ENCODE peak calls at places on chromosome 12, in ten cellular contexts. One of them, this sample, is unnamed.

GRCh38 chr12:11743748-11744147 is 94.3 kb downstream of the ETV6 start:
- DNase-seq in activated T-helper 1 cell treated with anti-CD3 and anti-CD28 coated beads, Interleukin-2, amount 50 U/mL, for 16 hours: no peak
- DNase-seq in renal cortical epithelial cell: no peak
- DNase-seq in bronchial epithelial cell: peak
- DNase-seq in H54: no peak
- DNase-seq in stimulated activated CD4-positive, alpha-beta T cell treated with anti-CD3 and anti-CD28 coated beads, TNF-alpha, amount 100 ng/mL, for 48 hours: no peak
- DNase-seq in Caco-2: no peak
- DNase-seq in AG09319: no peak
- DNase-seq in breast epithelium: no peak
- DNase-seq in CD14-positive monocyte: no peak
- DNase-seq in this sample: no peak

GRCh38 chr12:132255642-132256041 is 73.7 kb downstream of the GALNT9 start:
- DNase-seq in activated T-helper 1 cell treated with anti-CD3 and anti-CD28 coated beads, Interleukin-2, amount 50 U/mL, for 16 hours: no peak
- DNase-seq in renal cortical epithelial cell: no peak
- DNase-seq in bronchial epithelial cell: no peak
- DNase-seq in H54: no peak
- DNase-seq in stimulated activated CD4-positive, alpha-beta T cell treated with anti-CD3 and anti-CD28 coated beads, TNF-alpha, amount 100 ng/mL, for 48 hours: no peak
- DNase-seq in Caco-2: no peak
- DNase-seq in AG09319: no peak
- DNase-seq in breast epithelium: no peak
- DNase-seq in CD14-positive monocyte: peak
- DNase-seq in this sample: no peak

GRCh38 chr12:4934651-4935050 is 24.9 kb downstream of the KCNA1 start:
- DNase-seq in activated T-helper 1 cell treated with anti-CD3 and anti-CD28 coated beads, Interleukin-2, amount 50 U/mL, for 16 hours: no peak
- DNase-seq in renal cortical epithelial cell: no peak
- DNase-seq in bronchial epithelial cell: peak
- DNase-seq in H54: no peak
- DNase-seq in stimulated activated CD4-positive, alpha-beta T cell treated with anti-CD3 and anti-CD28 coated beads, TNF-alpha, amount 100 ng/mL, for 48 hours: no peak
- DNase-seq in Caco-2: no peak
- DNase-seq in AG09319: no peak
- DNase-seq in breast epithelium: no peak
- DNase-seq in CD14-positive monocyte: no peak
- DNase-seq in this sample: no peak

GRCh38 chr12:52496590-52497071 is 3.6 kb upstream of the KRT6A start:
- DNase-seq in activated T-helper 1 cell treated with anti-CD3 and anti-CD28 coated beads, Interleukin-2, amount 50 U/mL, for 16 hours: no peak
- DNase-seq in renal cortical epithelial cell: peak
- DNase-seq in bronchial epithelial cell: peak
- DNase-seq in H54: peak
- DNase-seq in stimulated activated CD4-positive, alpha-beta T cell treated with anti-CD3 and anti-CD28 coated beads, TNF-alpha, amount 100 ng/mL, for 48 hours: no peak
- DNase-seq in Caco-2: peak
- DNase-seq in AG09319: no peak
- DNase-seq in breast epithelium: no peak
- DNase-seq in CD14-positive monocyte: no peak
- DNase-seq in this sample: peak

GRCh38 chr12:92735131-92735721 is 32.4 kb downstream of the PLEKHG7 start:
- DNase-seq in activated T-helper 1 cell treated with anti-CD3 and anti-CD28 coated beads, Interleukin-2, amount 50 U/mL, for 16 hours: no peak
- DNase-seq in renal cortical epithelial cell: peak
- DNase-seq in bronchial epithelial cell: peak
- DNase-seq in H54: no peak
- DNase-seq in stimulated activated CD4-positive, alpha-beta T cell treated with anti-CD3 and anti-CD28 coated beads, TNF-alpha, amount 100 ng/mL, for 48 hours: no peak
- DNase-seq in Caco-2: no peak
- DNase-seq in AG09319: peak
- DNase-seq in breast epithelium: no peak
- DNase-seq in CD14-positive monocyte: no peak
- DNase-seq in this sample: peak

GRCh38 chr12:48263617-48264016 is 60.5 kb upstream of the OR10AD1 start:
- DNase-seq in activated T-helper 1 cell treated with anti-CD3 and anti-CD28 coated beads, Interleukin-2, amount 50 U/mL, for 16 hours: no peak
- DNase-seq in renal cortical epithelial cell: no peak
- DNase-seq in bronchial epithelial cell: no peak
- DNase-seq in H54: no peak
- DNase-seq in stimulated activated CD4-positive, alpha-beta T cell treated with anti-CD3 and anti-CD28 coated beads, TNF-alpha, amount 100 ng/mL, for 48 hours: no peak
- DNase-seq in Caco-2: no peak
- DNase-seq in AG09319: no peak
- DNase-seq in breast epithelium: no peak
- DNase-seq in CD14-positive monocyte: no peak
- DNase-seq in this sample: no peak

GRCh38 chr12:120115692-120116442 is 686 bp downstream of the RAB35 start:
- DNase-seq in activated T-helper 1 cell treated with anti-CD3 and anti-CD28 coated beads, Interleukin-2, amount 50 U/mL, for 16 hours: no peak
- DNase-seq in renal cortical epithelial cell: no peak
- DNase-seq in bronchial epithelial cell: no peak
- DNase-seq in H54: peak
- DNase-seq in stimulated activated CD4-positive, alpha-beta T cell treated with anti-CD3 and anti-CD28 coated beads, TNF-alpha, amount 100 ng/mL, for 48 hours: no peak
- DNase-seq in Caco-2: peak
- DNase-seq in AG09319: no peak
- DNase-seq in breast epithelium: no peak
- DNase-seq in CD14-positive monocyte: no peak
- DNase-seq in this sample: peak

GRCh38 chr12:79883216-79883615 is 51.7 kb downstream of the PPP1R12A start:
- DNase-seq in activated T-helper 1 cell treated with anti-CD3 and anti-CD28 coated beads, Interleukin-2, amount 50 U/mL, for 16 hours: no peak
- DNase-seq in renal cortical epithelial cell: peak
- DNase-seq in bronchial epithelial cell: peak
- DNase-seq in H54: no peak
- DNase-seq in stimulated activated CD4-positive, alpha-beta T cell treated with anti-CD3 and anti-CD28 coated beads, TNF-alpha, amount 100 ng/mL, for 48 hours: no peak
- DNase-seq in Caco-2: no peak
- DNase-seq in AG09319: no peak
- DNase-seq in breast epithelium: no peak
- DNase-seq in CD14-positive monocyte: no peak
- DNase-seq in this sample: no peak

GRCh38 chr12:62924084-62924483 is 10.9 kb downstream of the PPM1H start:
- DNase-seq in activated T-helper 1 cell treated with anti-CD3 and anti-CD28 coated beads, Interleukin-2, amount 50 U/mL, for 16 hours: no peak
- DNase-seq in renal cortical epithelial cell: no peak
- DNase-seq in bronchial epithelial cell: no peak
- DNase-seq in H54: no peak
- DNase-seq in stimulated activated CD4-positive, alpha-beta T cell treated with anti-CD3 and anti-CD28 coated beads, TNF-alpha, amount 100 ng/mL, for 48 hours: no peak
- DNase-seq in Caco-2: no peak
- DNase-seq in AG09319: no peak
- DNase-seq in breast epithelium: no peak
- DNase-seq in CD14-positive monocyte: no peak
- DNase-seq in this sample: no peak

GRCh38 chr12:100293017-100293416 is 26.0 kb downstream of the SCYL2 start:
- DNase-seq in activated T-helper 1 cell treated with anti-CD3 and anti-CD28 coated beads, Interleukin-2, amount 50 U/mL, for 16 hours: no peak
- DNase-seq in renal cortical epithelial cell: no peak
- DNase-seq in bronchial epithelial cell: peak
- DNase-seq in H54: no peak
- DNase-seq in stimulated activated CD4-positive, alpha-beta T cell treated with anti-CD3 and anti-CD28 coated beads, TNF-alpha, amount 100 ng/mL, for 48 hours: no peak
- DNase-seq in Caco-2: no peak
- DNase-seq in AG09319: no peak
- DNase-seq in breast epithelium: no peak
- DNase-seq in CD14-positive monocyte: no peak
- DNase-seq in this sample: no peak

GRCh38 chr12:163406-163986 is 50.5 kb downstream of the SLC6A12 start:
- DNase-seq in activated T-helper 1 cell treated with anti-CD3 and anti-CD28 coated beads, Interleukin-2, amount 50 U/mL, for 16 hours: no peak
- DNase-seq in renal cortical epithelial cell: no peak
- DNase-seq in bronchial epithelial cell: no peak
- DNase-seq in H54: no peak
- DNase-seq in stimulated activated CD4-positive, alpha-beta T cell treated with anti-CD3 and anti-CD28 coated beads, TNF-alpha, amount 100 ng/mL, for 48 hours: no peak
- DNase-seq in Caco-2: no peak
- DNase-seq in AG09319: no peak
- DNase-seq in breast epithelium: no peak
- DNase-seq in CD14-positive monocyte: no peak
- DNase-seq in this sample: no peak

GRCh38 chr12:129531004-129531403 is 372.8 kb downstream of the TMEM132D start:
- DNase-seq in activated T-helper 1 cell treated with anti-CD3 and anti-CD28 coated beads, Interleukin-2, amount 50 U/mL, for 16 hours: no peak
- DNase-seq in renal cortical epithelial cell: no peak
- DNase-seq in bronchial epithelial cell: no peak
- DNase-seq in H54: no peak
- DNase-seq in stimulated activated CD4-positive, alpha-beta T cell treated with anti-CD3 and anti-CD28 coated beads, TNF-alpha, amount 100 ng/mL, for 48 hours: no peak
- DNase-seq in Caco-2: peak
- DNase-seq in AG09319: no peak
- DNase-seq in breast epithelium: no peak
- DNase-seq in CD14-positive monocyte: no peak
- DNase-seq in this sample: no peak

GRCh38 chr12:56286044-56286830 is 13.9 kb downstream of the CS start:
- DNase-seq in activated T-helper 1 cell treated with anti-CD3 and anti-CD28 coated beads, Interleukin-2, amount 50 U/mL, for 16 hours: no peak
- DNase-seq in renal cortical epithelial cell: peak
- DNase-seq in bronchial epithelial cell: no peak
- DNase-seq in H54: no peak
- DNase-seq in stimulated activated CD4-positive, alpha-beta T cell treated with anti-CD3 and anti-CD28 coated beads, TNF-alpha, amount 100 ng/mL, for 48 hours: no peak
- DNase-seq in Caco-2: no peak
- DNase-seq in AG09319: no peak
- DNase-seq in breast epithelium: no peak
- DNase-seq in CD14-positive monocyte: no peak
- DNase-seq in this sample: no peak

GRCh38 chr12:2335109-2335508 is 282.3 kb downstream of the CACNA1C start:
- DNase-seq in activated T-helper 1 cell treated with anti-CD3 and anti-CD28 coated beads, Interleukin-2, amount 50 U/mL, for 16 hours: no peak
- DNase-seq in renal cortical epithelial cell: peak
- DNase-seq in bronchial epithelial cell: no peak
- DNase-seq in H54: no peak
- DNase-seq in stimulated activated CD4-positive, alpha-beta T cell treated with anti-CD3 and anti-CD28 coated beads, TNF-alpha, amount 100 ng/mL, for 48 hours: no peak
- DNase-seq in Caco-2: no peak
- DNase-seq in AG09319: no peak
- DNase-seq in breast epithelium: no peak
- DNase-seq in CD14-positive monocyte: no peak
- DNase-seq in this sample: no peak

GRCh38 chr12:67520611-67521010 is 127.9 kb upstream of the DYRK2 start:
- DNase-seq in activated T-helper 1 cell treated with anti-CD3 and anti-CD28 coated beads, Interleukin-2, amount 50 U/mL, for 16 hours: no peak
- DNase-seq in renal cortical epithelial cell: no peak
- DNase-seq in bronchial epithelial cell: no peak
- DNase-seq in H54: no peak
- DNase-seq in stimulated activated CD4-positive, alpha-beta T cell treated with anti-CD3 and anti-CD28 coated beads, TNF-alpha, amount 100 ng/mL, for 48 hours: no peak
- DNase-seq in Caco-2: no peak
- DNase-seq in AG09319: no peak
- DNase-seq in breast epithelium: no peak
- DNase-seq in CD14-positive monocyte: no peak
- DNase-seq in this sample: no peak

GRCh38 chr12:125518074-125518473 is 452.8 kb downstream of the AACS start:
- DNase-seq in activated T-helper 1 cell treated with anti-CD3 and anti-CD28 coated beads, Interleukin-2, amount 50 U/mL, for 16 hours: no peak
- DNase-seq in renal cortical epithelial cell: no peak
- DNase-seq in bronchial epithelial cell: no peak
- DNase-seq in H54: no peak
- DNase-seq in stimulated activated CD4-positive, alpha-beta T cell treated with anti-CD3 and anti-CD28 coated beads, TNF-alpha, amount 100 ng/mL, for 48 hours: no peak
- DNase-seq in Caco-2: no peak
- DNase-seq in AG09319: no peak
- DNase-seq in breast epithelium: no peak
- DNase-seq in CD14-positive monocyte: no peak
- DNase-seq in this sample: no peak

GRCh38 chr12:94805749-94806148 is 155.4 kb upstream of the TMCC3 start:
- DNase-seq in activated T-helper 1 cell treated with anti-CD3 and anti-CD28 coated beads, Interleukin-2, amount 50 U/mL, for 16 hours: no peak
- DNase-seq in renal cortical epithelial cell: peak
- DNase-seq in bronchial epithelial cell: peak
- DNase-seq in H54: no peak
- DNase-seq in stimulated activated CD4-positive, alpha-beta T cell treated with anti-CD3 and anti-CD28 coated beads, TNF-alpha, amount 100 ng/mL, for 48 hours: no peak
- DNase-seq in Caco-2: no peak
- DNase-seq in AG09319: peak
- DNase-seq in breast epithelium: no peak
- DNase-seq in CD14-positive monocyte: no peak
- DNase-seq in this sample: no peak

GRCh38 chr12:124867389-124867930 is 3.8 kb upstream of the SCARB1 start:
- DNase-seq in activated T-helper 1 cell treated with anti-CD3 and anti-CD28 coated beads, Interleukin-2, amount 50 U/mL, for 16 hours: no peak
- DNase-seq in renal cortical epithelial cell: peak
- DNase-seq in bronchial epithelial cell: peak
- DNase-seq in H54: no peak
- DNase-seq in stimulated activated CD4-positive, alpha-beta T cell treated with anti-CD3 and anti-CD28 coated beads, TNF-alpha, amount 100 ng/mL, for 48 hours: no peak
- DNase-seq in Caco-2: no peak
- DNase-seq in AG09319: peak
- DNase-seq in breast epithelium: no peak
- DNase-seq in CD14-positive monocyte: no peak
- DNase-seq in this sample: peak

GRCh38 chr12:91732086-91732485 is 413.6 kb downstream of the BTG1 start:
- DNase-seq in activated T-helper 1 cell treated with anti-CD3 and anti-CD28 coated beads, Interleukin-2, amount 50 U/mL, for 16 hours: no peak
- DNase-seq in renal cortical epithelial cell: peak
- DNase-seq in bronchial epithelial cell: peak
- DNase-seq in H54: no peak
- DNase-seq in stimulated activated CD4-positive, alpha-beta T cell treated with anti-CD3 and anti-CD28 coated beads, TNF-alpha, amount 100 ng/mL, for 48 hours: no peak
- DNase-seq in Caco-2: no peak
- DNase-seq in AG09319: no peak
- DNase-seq in breast epithelium: no peak
- DNase-seq in CD14-positive monocyte: no peak
- DNase-seq in this sample: peak

GRCh38 chr12:94618995-94619695 is 31.2 kb downstream of the TMCC3 start:
- DNase-seq in activated T-helper 1 cell treated with anti-CD3 and anti-CD28 coated beads, Interleukin-2, amount 50 U/mL, for 16 hours: no peak
- DNase-seq in renal cortical epithelial cell: peak
- DNase-seq in bronchial epithelial cell: peak
- DNase-seq in H54: peak
- DNase-seq in stimulated activated CD4-positive, alpha-beta T cell treated with anti-CD3 and anti-CD28 coated beads, TNF-alpha, amount 100 ng/mL, for 48 hours: peak
- DNase-seq in Caco-2: no peak
- DNase-seq in AG09319: no peak
- DNase-seq in breast epithelium: no peak
- DNase-seq in CD14-positive monocyte: no peak
- DNase-seq in this sample: peak

GRCh38 chr12:29796823-29797263 is 13.1 kb upstream of the TMTC1 start:
- DNase-seq in activated T-helper 1 cell treated with anti-CD3 and anti-CD28 coated beads, Interleukin-2, amount 50 U/mL, for 16 hours: no peak
- DNase-seq in renal cortical epithelial cell: peak
- DNase-seq in bronchial epithelial cell: peak
- DNase-seq in H54: peak
- DNase-seq in stimulated activated CD4-positive, alpha-beta T cell treated with anti-CD3 and anti-CD28 coated beads, TNF-alpha, amount 100 ng/mL, for 48 hours: no peak
- DNase-seq in Caco-2: no peak
- DNase-seq in AG09319: peak
- DNase-seq in breast epithelium: peak
- DNase-seq in CD14-positive monocyte: no peak
- DNase-seq in this sample: peak

GRCh38 chr12:46915082-46915481 is 89.3 kb upstream of the SLC38A4 start:
- DNase-seq in activated T-helper 1 cell treated with anti-CD3 and anti-CD28 coated beads, Interleukin-2, amount 50 U/mL, for 16 hours: no peak
- DNase-seq in renal cortical epithelial cell: peak
- DNase-seq in bronchial epithelial cell: peak
- DNase-seq in H54: peak
- DNase-seq in stimulated activated CD4-positive, alpha-beta T cell treated with anti-CD3 and anti-CD28 coated beads, TNF-alpha, amount 100 ng/mL, for 48 hours: no peak
- DNase-seq in Caco-2: no peak
- DNase-seq in AG09319: peak
- DNase-seq in breast epithelium: peak
- DNase-seq in CD14-positive monocyte: no peak
- DNase-seq in this sample: peak

GRCh38 chr12:105100998-105101397 is 6.5 kb upstream of the WASHC4 start:
- DNase-seq in activated T-helper 1 cell treated with anti-CD3 and anti-CD28 coated beads, Interleukin-2, amount 50 U/mL, for 16 hours: no peak
- DNase-seq in renal cortical epithelial cell: peak
- DNase-seq in bronchial epithelial cell: peak
- DNase-seq in H54: no peak
- DNase-seq in stimulated activated CD4-positive, alpha-beta T cell treated with anti-CD3 and anti-CD28 coated beads, TNF-alpha, amount 100 ng/mL, for 48 hours: no peak
- DNase-seq in Caco-2: no peak
- DNase-seq in AG09319: no peak
- DNase-seq in breast epithelium: no peak
- DNase-seq in CD14-positive monocyte: no peak
- DNase-seq in this sample: peak

GRCh38 chr12:34391771-34392581 is 369.7 kb downstream of the ALG10 start:
- DNase-seq in activated T-helper 1 cell treated with anti-CD3 and anti-CD28 coated beads, Interleukin-2, amount 50 U/mL, for 16 hours: no peak
- DNase-seq in renal cortical epithelial cell: no peak
- DNase-seq in bronchial epithelial cell: no peak
- DNase-seq in H54: no peak
- DNase-seq in stimulated activated CD4-positive, alpha-beta T cell treated with anti-CD3 and anti-CD28 coated beads, TNF-alpha, amount 100 ng/mL, for 48 hours: no peak
- DNase-seq in Caco-2: peak
- DNase-seq in AG09319: no peak
- DNase-seq in breast epithelium: no peak
- DNase-seq in CD14-positive monocyte: peak
- DNase-seq in this sample: no peak

GRCh38 chr12:83476006-83476405 is 789.3 kb downstream of the TMTC2 start:
- DNase-seq in activated T-helper 1 cell treated with anti-CD3 and anti-CD28 coated beads, Interleukin-2, amount 50 U/mL, for 16 hours: no peak
- DNase-seq in renal cortical epithelial cell: no peak
- DNase-seq in bronchial epithelial cell: no peak
- DNase-seq in H54: no peak
- DNase-seq in stimulated activated CD4-positive, alpha-beta T cell treated with anti-CD3 and anti-CD28 coated beads, TNF-alpha, amount 100 ng/mL, for 48 hours: no peak
- DNase-seq in Caco-2: no peak
- DNase-seq in AG09319: no peak
- DNase-seq in breast epithelium: no peak
- DNase-seq in CD14-positive monocyte: no peak
- DNase-seq in this sample: no peak

GRCh38 chr12:123165537-123165936 is 14.6 kb upstream of the PITPNM2 start:
- DNase-seq in activated T-helper 1 cell treated with anti-CD3 and anti-CD28 coated beads, Interleukin-2, amount 50 U/mL, for 16 hours: no peak
- DNase-seq in renal cortical epithelial cell: peak
- DNase-seq in bronchial epithelial cell: no peak
- DNase-seq in H54: no peak
- DNase-seq in stimulated activated CD4-positive, alpha-beta T cell treated with anti-CD3 and anti-CD28 coated beads, TNF-alpha, amount 100 ng/mL, for 48 hours: no peak
- DNase-seq in Caco-2: no peak
- DNase-seq in AG09319: no peak
- DNase-seq in breast epithelium: no peak
- DNase-seq in CD14-positive monocyte: no peak
- DNase-seq in this sample: no peak

GRCh38 chr12:111685322-111685810 is 390 bp downstream of the BRAP start:
- DNase-seq in activated T-helper 1 cell treated with anti-CD3 and anti-CD28 coated beads, Interleukin-2, amount 50 U/mL, for 16 hours: no peak
- DNase-seq in renal cortical epithelial cell: no peak
- DNase-seq in bronchial epithelial cell: peak
- DNase-seq in H54: no peak
- DNase-seq in stimulated activated CD4-positive, alpha-beta T cell treated with anti-CD3 and anti-CD28 coated beads, TNF-alpha, amount 100 ng/mL, for 48 hours: no peak
- DNase-seq in Caco-2: peak
- DNase-seq in AG09319: no peak
- DNase-seq in breast epithelium: no peak
- DNase-seq in CD14-positive monocyte: no peak
- DNase-seq in this sample: no peak

GRCh38 chr12:96548384-96548783 is 59.0 kb downstream of the CFAP54 start:
- DNase-seq in activated T-helper 1 cell treated with anti-CD3 and anti-CD28 coated beads, Interleukin-2, amount 50 U/mL, for 16 hours: no peak
- DNase-seq in renal cortical epithelial cell: no peak
- DNase-seq in bronchial epithelial cell: no peak
- DNase-seq in H54: no peak
- DNase-seq in stimulated activated CD4-positive, alpha-beta T cell treated with anti-CD3 and anti-CD28 coated beads, TNF-alpha, amount 100 ng/mL, for 48 hours: no peak
- DNase-seq in Caco-2: no peak
- DNase-seq in AG09319: no peak
- DNase-seq in breast epithelium: no peak
- DNase-seq in CD14-positive monocyte: no peak
- DNase-seq in this sample: no peak